ENCODE peak calls at places on chromosomes 12 and 14, in nine cellular contexts. L, Q, E, M, I, D, F, B and X are unnamed samples.
A peak's percentile ranks its signal among the peaks of the same experiment; 100 is the strongest.

GRCh38 chr12:118061011-118061875 is at the start of gene WSB2:
- DNase-seq in B (peak; percentile 40), D (peak; percentile 70), Q (peak; percentile 67), I (peak; percentile 88), E (peak; percentile 56), F (peak; percentile 76), L (peak; percentile 84), M (peak; percentile 95), X (no peak)

GRCh38 chr14:94613720-94614644 is 1.8 kb downstream of the SERPINA3 start:
- DNase-seq in D (no peak), F (no peak), I (peak; percentile 9), E (no peak), M (no peak), Q (no peak), L (no peak), B (no peak), X (no peak)

GRCh38 chr14:77864580-77864979 is 64.7 kb downstream of the ADCK1 start:
- DNase-seq in I (no peak), D (no peak), Q (no peak), L (no peak), F (no peak), E (no peak), B (no peak), M (no peak), X (no peak)

GRCh38 chr14:89185919-89186849 is 230.8 kb downstream of the FOXN3 start:
- DNase-seq in B (no peak), D (no peak), Q (peak; percentile 80), L (no peak), I (peak; percentile 84), M (no peak), E (no peak), F (no peak), X (peak; percentile 41)

GRCh38 chr12:1325666-1326065 is 268.7 kb downstream of the FBXL14 start:
- DNase-seq in L (no peak), Q (no peak), F (no peak), B (no peak), I (no peak), E (no peak), D (no peak), M (no peak), X (no peak)

GRCh38 chr14:105863296-105864108 is 337.1 kb downstream of the TMEM121 start:
- DNase-seq in F (no peak), M (peak; percentile 59), Q (peak; percentile 4), I (peak; percentile 10), E (no peak), B (no peak), L (peak; percentile 5), D (peak; percentile 4), X (no peak)

GRCh38 chr12:128790221-128790620 is 33.5 kb downstream of the SLC15A4 start:
- DNase-seq in E (no peak), F (no peak), I (no peak), M (no peak), D (no peak), Q (no peak), B (no peak), L (no peak), X (no peak)

GRCh38 chr12:51443573-51443972 is 18.9 kb downstream of the SLC4A8 start:
- DNase-seq in D (no peak), I (no peak), E (no peak), F (no peak), L (no peak), B (no peak), Q (no peak), M (no peak), X (no peak)

GRCh38 chr12:93870020-93870795 is 193.0 kb downstream of the CRADD start:
- DNase-seq in E (no peak), B (no peak), M (no peak), Q (no peak), F (no peak), D (no peak), L (no peak), I (no peak), X (no peak)

GRCh38 chr12:93873561-93873960 is 196.4 kb downstream of the CRADD start:
- DNase-seq in I (no peak), M (no peak), D (no peak), Q (no peak), F (no peak), E (no peak), B (no peak), L (no peak), X (no peak)

GRCh38 chr12:93865751-93866150 is 188.6 kb downstream of the CRADD start:
- DNase-seq in D (no peak), I (no peak), L (no peak), Q (no peak), B (no peak), F (no peak), M (no peak), E (no peak), X (no peak)

DNA sequence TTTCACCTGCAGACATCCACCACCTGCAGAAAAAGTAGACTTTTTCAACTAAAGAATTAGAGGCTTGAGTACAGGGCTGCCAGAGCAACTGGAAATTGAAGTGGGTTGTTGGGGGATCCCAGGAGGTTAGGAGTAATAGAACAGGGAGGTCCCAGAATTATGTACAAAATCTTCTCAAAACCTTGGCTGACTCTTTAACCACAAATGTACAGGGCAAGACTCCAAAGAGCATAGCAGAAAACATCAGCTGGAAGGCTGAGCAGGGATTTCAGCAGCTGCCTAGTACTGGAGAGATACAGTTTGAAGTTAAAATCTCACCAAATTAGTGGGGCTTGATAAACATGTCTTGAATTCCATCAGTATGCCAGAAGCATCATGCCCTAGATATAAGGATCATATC is 191.6 kb downstream of the CRADD start:
- DNase-seq in D (no peak), Q (no peak), M (no peak), E (no peak), B (no peak), F (no peak), L (no peak), I (no peak), X (no peak)
- H3K9me3 ChIP-seq in D (peaks cover 6% of the 10 kb centered on the region), Q (no peaks in the 10 kb centered on the region), M (peaks cover 9% of the 10 kb centered on the region), E (peaks cover 70% of the 10 kb centered on the region), B (peaks cover 17% of the 10 kb centered on the region), F (peaks cover 35% of the 10 kb centered on the region), L (peaks cover 79% of the 10 kb centered on the region), I (peaks cover 11% of the 10 kb centered on the region), X (peaks cover 6% of the 10 kb centered on the region)

GRCh38 chr12:38289396-38289795 is 27.2 kb upstream of the ALG10B start:
- DNase-seq in E (no peak), Q (no peak), B (no peak), M (no peak), F (no peak), I (no peak), D (no peak), L (no peak), X (no peak)
- H3K9me3 ChIP-seq in E (no peaks in the 10 kb centered on the region), Q (no peaks in the 10 kb centered on the region), B (no peaks in the 10 kb centered on the region), M (no peaks in the 10 kb centered on the region), F (no peaks in the 10 kb centered on the region), I (no peaks in the 10 kb centered on the region), D (no peaks in the 10 kb centered on the region), L (no peaks in the 10 kb centered on the region), X (peaks cover 3% of the 10 kb centered on the region)

DNA sequence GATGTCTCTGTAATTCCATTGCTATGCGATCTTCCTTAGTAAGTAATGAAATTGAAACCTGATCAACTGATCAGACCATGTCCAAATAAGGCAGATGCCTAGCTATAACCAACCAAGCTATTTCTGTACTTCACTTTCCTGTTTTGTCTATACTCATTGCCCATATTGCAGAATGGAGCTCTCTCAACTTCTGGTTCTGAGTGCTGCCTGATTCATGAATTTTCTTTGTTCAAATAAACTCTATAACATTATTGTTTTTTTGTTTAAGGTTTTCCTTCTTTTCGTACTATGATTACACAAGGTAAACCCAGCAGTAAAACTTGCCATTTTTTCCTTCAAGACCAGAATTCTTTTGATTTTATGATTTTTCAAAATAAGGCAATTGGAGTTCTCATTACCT is 16.3 kb downstream of the COX16 start:
- DNase-seq in D (no peak), L (no peak), M (no peak), F (no peak), I (no peak), B (no peak), Q (no peak), E (no peak), X (no peak)
- H3K9me3 ChIP-seq in D (no peaks in the 10 kb centered on the region), L (peaks cover 16% of the 10 kb centered on the region), M (no peaks in the 10 kb centered on the region), F (no peaks in the 10 kb centered on the region), I (no peaks in the 10 kb centered on the region), B (no peaks in the 10 kb centered on the region), Q (no peaks in the 10 kb centered on the region), E (no peaks in the 10 kb centered on the region), X (peaks cover 16% of the 10 kb centered on the region)

GRCh38 chr14:26930576-26930975 is 332.7 kb upstream of the NOVA1 start:
- DNase-seq in I (no peak), E (no peak), L (no peak), B (no peak), M (no peak), Q (no peak), F (no peak), D (no peak), X (no peak)
- H3K9me3 ChIP-seq in I (no peaks in the 10 kb centered on the region), E (no peaks in the 10 kb centered on the region), L (no peaks in the 10 kb centered on the region), B (no peaks in the 10 kb centered on the region), M (no peaks in the 10 kb centered on the region), Q (no peaks in the 10 kb centered on the region), F (no peaks in the 10 kb centered on the region), D (no peaks in the 10 kb centered on the region), X (peaks cover 4% of the 10 kb centered on the region)

DNA sequence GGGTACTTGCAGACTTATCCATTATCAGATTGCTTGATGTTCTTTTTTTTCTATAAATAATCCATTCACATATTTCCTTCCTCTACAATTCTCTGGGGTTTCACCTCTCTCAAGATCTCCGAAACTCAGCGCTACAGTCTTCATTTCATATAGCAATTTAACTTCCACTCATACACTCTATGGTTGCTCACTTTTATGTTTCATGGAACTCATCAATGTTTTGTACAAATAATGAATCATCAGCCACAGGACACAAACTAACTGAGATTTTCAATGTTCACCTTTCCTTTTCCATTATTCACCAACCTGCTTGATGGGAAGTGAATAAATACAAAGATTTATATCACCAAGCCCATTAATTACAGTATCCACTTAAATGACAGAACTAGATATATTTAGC is 534.7 kb downstream of the LRFN5 start:
- DNase-seq in B (no peak), F (no peak), M (no peak), E (no peak), I (no peak), D (no peak), Q (no peak), L (no peak), X (no peak)
- H3K9me3 ChIP-seq in B (peaks cover 3% of the 10 kb centered on the region), F (no peaks in the 10 kb centered on the region), M (no peaks in the 10 kb centered on the region), E (no peaks in the 10 kb centered on the region), I (no peaks in the 10 kb centered on the region), D (no peaks in the 10 kb centered on the region), Q (no peaks in the 10 kb centered on the region), L (peaks cover 10% of the 10 kb centered on the region), X (no peaks in the 10 kb centered on the region)

GRCh38 chr14:32818576-32818975 is 120.1 kb upstream of the NPAS3 start:
- DNase-seq in L (no peak), B (no peak), I (no peak), F (no peak), M (no peak), Q (no peak), E (no peak), D (no peak), X (no peak)
- H3K9me3 ChIP-seq in L (no peaks in the 10 kb centered on the region), B (no peaks in the 10 kb centered on the region), I (no peaks in the 10 kb centered on the region), F (no peaks in the 10 kb centered on the region), M (no peaks in the 10 kb centered on the region), Q (no peaks in the 10 kb centered on the region), E (no peaks in the 10 kb centered on the region), D (no peaks in the 10 kb centered on the region), X (no peaks in the 10 kb centered on the region)